ENCODE peak calls at places on chromosomes 6 and 20, in five cellular contexts. One of them, this sample, is unnamed.

GRCh38 chr20:35974256-35974655 is 5.9 kb downstream of the CNBD2 start:
- DNase-seq in effector CD8-positive, alpha-beta T cell: no peak
- DNase-seq in mucosa of descending colon: no peak
- DNase-seq in heart right ventricle: no peak
- DNase-seq in globus pallidus: no peak
- DNase-seq in this sample: no peak

GRCh38 chr6:30493643-30494250 is 4.4 kb downstream of the HLA-E start:
- DNase-seq in globus pallidus: no peak
- DNase-seq in effector CD8-positive, alpha-beta T cell: peak
- DNase-seq in mucosa of descending colon: no peak
- DNase-seq in heart right ventricle: no peak
- DNase-seq in this sample: no peak

GRCh38 chr20:35039146-35039545 is 53.5 kb downstream of the TRPC4AP start:
- DNase-seq in globus pallidus: no peak
- DNase-seq in effector CD8-positive, alpha-beta T cell: no peak
- DNase-seq in heart right ventricle: no peak
- DNase-seq in mucosa of descending colon: no peak
- DNase-seq in this sample: peak

GRCh38 chr6:82322386-82322785 is 41.2 kb upstream of the TPBG start:
- DNase-seq in globus pallidus: no peak
- DNase-seq in mucosa of descending colon: no peak
- DNase-seq in heart right ventricle: no peak
- DNase-seq in effector CD8-positive, alpha-beta T cell: no peak
- DNase-seq in this sample: no peak

GRCh38 chr6:12324096-12324495 is 33.9 kb downstream of the EDN1 start:
- DNase-seq in effector CD8-positive, alpha-beta T cell: no peak
- DNase-seq in heart right ventricle: no peak
- DNase-seq in mucosa of descending colon: no peak
- DNase-seq in globus pallidus: no peak
- DNase-seq in this sample: peak

GRCh38 chr6:72042088-72042487 is 155.7 kb downstream of the RIMS1 start:
- DNase-seq in mucosa of descending colon: no peak
- DNase-seq in globus pallidus: peak
- DNase-seq in heart right ventricle: no peak
- DNase-seq in effector CD8-positive, alpha-beta T cell: no peak
- DNase-seq in this sample: peak

GRCh38 chr20:37142708-37143107 is 36.4 kb upstream of the RPN2 start:
- DNase-seq in effector CD8-positive, alpha-beta T cell: no peak
- DNase-seq in mucosa of descending colon: no peak
- DNase-seq in heart right ventricle: no peak
- DNase-seq in globus pallidus: no peak
- DNase-seq in this sample: no peak

GRCh38 chr20:61896058-61896961 is 169.4 kb downstream of the TAF4 start:
- DNase-seq in effector CD8-positive, alpha-beta T cell: no peak
- DNase-seq in mucosa of descending colon: peak
- DNase-seq in globus pallidus: peak
- DNase-seq in heart right ventricle: peak
- DNase-seq in this sample: peak

GRCh38 chr20:12159266-12159665 is 241.6 kb downstream of the BTBD3 start:
- DNase-seq in effector CD8-positive, alpha-beta T cell: no peak
- DNase-seq in globus pallidus: no peak
- DNase-seq in heart right ventricle: no peak
- DNase-seq in mucosa of descending colon: no peak
- DNase-seq in this sample: no peak

GRCh38 chr6:30325150-30325872 is 1.4 kb upstream of the TRIM39 start:
- DNase-seq in globus pallidus: no peak
- DNase-seq in mucosa of descending colon: no peak
- DNase-seq in effector CD8-positive, alpha-beta T cell: no peak
- DNase-seq in heart right ventricle: no peak
- DNase-seq in this sample: peak

GRCh38 chr6:36906539-36906938 is 20.8 kb downstream of the C6orf89 start:
- DNase-seq in globus pallidus: no peak
- DNase-seq in mucosa of descending colon: no peak
- DNase-seq in heart right ventricle: peak
- DNase-seq in effector CD8-positive, alpha-beta T cell: no peak
- DNase-seq in this sample: no peak

GRCh38 chr20:38973546-38974120 is 11.5 kb downstream of the DHX35 start:
- DNase-seq in effector CD8-positive, alpha-beta T cell: no peak
- DNase-seq in heart right ventricle: peak
- DNase-seq in globus pallidus: peak
- DNase-seq in mucosa of descending colon: no peak
- DNase-seq in this sample: no peak

GRCh38 chr6:53301801-53302537 is 46.8 kb downstream of the ELOVL5 start:
- DNase-seq in effector CD8-positive, alpha-beta T cell: no peak
- DNase-seq in heart right ventricle: no peak
- DNase-seq in globus pallidus: no peak
- DNase-seq in mucosa of descending colon: no peak
- DNase-seq in this sample: no peak

GRCh38 chr6:158758941-158759479 is 60.2 kb downstream of the EZR start:
- DNase-seq in globus pallidus: no peak
- DNase-seq in mucosa of descending colon: no peak
- DNase-seq in effector CD8-positive, alpha-beta T cell: no peak
- DNase-seq in heart right ventricle: no peak
- DNase-seq in this sample: no peak

GRCh38 chr20:11438412-11438811 is 479.3 kb upstream of the BTBD3 start:
- DNase-seq in effector CD8-positive, alpha-beta T cell: no peak
- DNase-seq in globus pallidus: no peak
- DNase-seq in heart right ventricle: no peak
- DNase-seq in mucosa of descending colon: no peak
- DNase-seq in this sample: no peak

GRCh38 chr6:89385156-89385667 is 26.9 kb downstream of the RRAGD start:
- DNase-seq in globus pallidus: no peak
- DNase-seq in mucosa of descending colon: no peak
- DNase-seq in effector CD8-positive, alpha-beta T cell: no peak
- DNase-seq in heart right ventricle: no peak
- DNase-seq in this sample: no peak

GRCh38 chr6:31497595-31498476 is at the start of gene MICB:
- DNase-seq in effector CD8-positive, alpha-beta T cell: peak
- DNase-seq in mucosa of descending colon: peak
- DNase-seq in globus pallidus: peak
- DNase-seq in heart right ventricle: peak
- DNase-seq in this sample: peak

GRCh38 chr20:12925214-12925755 is 83.5 kb upstream of the SPTLC3 start:
- DNase-seq in mucosa of descending colon: no peak
- DNase-seq in globus pallidus: peak
- DNase-seq in effector CD8-positive, alpha-beta T cell: no peak
- DNase-seq in heart right ventricle: no peak
- DNase-seq in this sample: peak

GRCh38 chr6:63114610-63115009 is 96.7 kb upstream of the FKBP1C start:
- DNase-seq in effector CD8-positive, alpha-beta T cell: no peak
- DNase-seq in globus pallidus: no peak
- DNase-seq in mucosa of descending colon: no peak
- DNase-seq in heart right ventricle: no peak
- DNase-seq in this sample: no peak

GRCh38 chr6:165849539-165850430 is 186.7 kb upstream of the PDE10A start:
- DNase-seq in mucosa of descending colon: no peak
- DNase-seq in globus pallidus: no peak
- DNase-seq in effector CD8-positive, alpha-beta T cell: no peak
- DNase-seq in heart right ventricle: no peak
- DNase-seq in this sample: no peak

This sample was measured in HT-29.